ENCODE peak calls at places on chromosomes 16 and 17, in four cellular contexts. Z is IMR-90, B is K562, H is GM12878. O is an unnamed sample.

GRCh38 chr17:28271431-28271830 is 47.6 kb upstream of the TMEM97 start:
- DNase-seq in B (no peak), H (no peak), Z (no peak), O (no peak)

GRCh38 chr17:32299579-32300158 is 34.0 kb downstream of the RHBDL3 start:
- DNase-seq in B (no peak), Z (no peak), H (no peak), O (no peak)

GRCh38 chr17:72119963-72120877 is 600 bp upstream of the SOX9 start:
- DNase-seq in H (no peak), B (no peak), Z (peak; percentile 91), O (no peak)

GRCh38 chr17:6066183-6066948 is 3.8 kb upstream of the WSCD1 start:
- DNase-seq in H (no peak), B (no peak), Z (no peak), O (no peak)

GRCh38 chr16:83692224-83692623 is 115.6 kb upstream of the HSBP1 start:
- DNase-seq in B (no peak), H (no peak), Z (no peak), O (no peak)

GRCh38 chr16:588639-588888 is 1.3 kb upstream of the RAB40C start:
- DNase-seq in H (no peak), Z (peak; percentile 80), B (peak; percentile 54), O (peak; percentile 69)

GRCh38 chr17:17491546-17491988 is 4.6 kb downstream of the RASD1 start:
- DNase-seq in H (no peak), Z (no peak), B (no peak), O (no peak)

GRCh38 chr17:70464995-70465394 is 295.7 kb downstream of the KCNJ2 start:
- DNase-seq in Z (no peak), H (no peak), B (no peak), O (no peak)

GRCh38 chr17:8162997-8163977 is 539 bp upstream of the VAMP2 start:
- DNase-seq in B (no peak), Z (no peak), H (no peak), O (peak; percentile 29)

GRCh38 chr17:12665263-12666210 is at the start of gene MYOCD:
- DNase-seq in B (no peak), Z (peak; percentile 71), H (no peak), O (no peak)

GRCh38 chr16:29989111-29989858 is 6.1 kb downstream of the HIRIP3 start:
- DNase-seq in Z (no peak), H (no peak), B (no peak), O (no peak)

GRCh38 chr17:69173118-69173517 is 31.4 kb upstream of the ABCA6 start:
- DNase-seq in B (no peak), Z (no peak), H (no peak), O (no peak)

GRCh38 chr17:69175262-69175811 is 33.6 kb upstream of the ABCA6 start:
- DNase-seq in B (no peak), Z (no peak), H (no peak), O (no peak)

GRCh38 chr17:69175812-69176517 is 34.3 kb upstream of the ABCA6 start:
- DNase-seq in B (no peak), Z (peak; percentile 79), H (no peak), O (peak; percentile 42)

GRCh38 chr17:69166957-69167356 is 25.3 kb upstream of the ABCA6 start:
- DNase-seq in Z (no peak), B (no peak), H (no peak), O (no peak)

DNA sequence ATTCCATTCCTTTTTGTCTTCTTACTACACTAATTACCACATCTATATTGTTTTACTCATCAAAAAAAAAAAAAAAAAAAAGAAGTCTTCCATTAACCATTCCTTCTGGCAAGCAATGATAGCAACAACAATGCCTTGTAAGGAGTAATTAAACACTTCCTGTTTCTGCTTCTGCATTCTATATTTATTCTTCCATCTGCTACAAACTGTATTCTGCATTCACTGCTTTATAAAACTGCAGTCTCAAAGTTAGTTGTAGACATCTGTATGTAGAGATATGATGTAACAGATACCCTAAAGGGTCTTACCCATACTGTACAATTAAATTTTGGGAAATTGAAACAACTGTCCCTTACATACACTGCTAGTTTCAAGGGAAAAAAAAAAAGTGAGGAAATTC is 28.7 kb upstream of the ABCA6 start:
- DNase-seq in Z (no peak), B (peak; percentile 9), H (no peak), O (peak; percentile 56)
- H3K27ac ChIP-seq in Z (no peak overlapping the region), B (peak overlapping the region; percentile 54), H (no peak overlapping the region), O (no peak overlapping the region)

GRCh38 chr16:68395806-68396205 is 52.5 kb downstream of the SMPD3 start:
- DNase-seq in Z (no peak), B (no peak), H (no peak), O (no peak)
- TF ChIP-seq FOS in Z (no peak), B (no peak), H (no peak), O (no peak)

GRCh38 chr17:83096401-83097220 is 17.2 kb downstream of the METRNL start:
- DNase-seq in Z (no peak), H (no peak), B (no peak), O (no peak)
- H3K27ac ChIP-seq in Z (no peak overlapping the region), H (no peak overlapping the region), B (no peak overlapping the region), O (no peak overlapping the region)

GRCh38 chr16:90044111-90044551 is 24.9 kb upstream of the DBNDD1 start:
- DNase-seq in B (peak; percentile 41), H (no peak), Z (no peak), O (no peak)
- TF ChIP-seq FOS in B (no peak), H (no peak), Z (no peak), O (no peak)

GRCh38 chr17:40098846-40099626 is 1.4 kb downstream of the NR1D1 start:
- DNase-seq in B (peak; percentile 97), H (peak; percentile 97), Z (peak; percentile 98), O (peak; percentile 97)

GRCh38 chr17:40095356-40095943 is 4.9 kb downstream of the NR1D1 start:
- DNase-seq in B (no peak), H (no peak), Z (no peak), O (no peak)

GRCh38 chr17:40095944-40096791 is 4.2 kb downstream of the NR1D1 start:
- DNase-seq in Z (peak; percentile 19), H (peak; percentile 99), B (no peak), O (no peak)

GRCh38 chr17:40097931-40098845 is 2.2 kb downstream of the NR1D1 start:
- DNase-seq in B (peak; percentile 39), H (no peak), Z (no peak), O (peak; percentile 27)

GRCh38 chr17:40097087-40097486 is 3.3 kb downstream of the NR1D1 start:
- DNase-seq in H (no peak), Z (no peak), B (no peak), O (no peak)
- H3K27ac ChIP-seq in H (peak overlapping the region; percentile 83), Z (no peak overlapping the region), B (peak overlapping the region; percentile 100), O (no peak overlapping the region)

GRCh38 chr17:42744283-42744805 is 496 bp downstream of the EZH1 start:
- DNase-seq in H (peak; percentile 16), Z (peak; percentile 41), B (no peak), O (no peak)
- TF ChIP-seq FOS in H (no peak), Z (no peak), B (no peak), O (no peak)

GRCh38 chr16:71288890-71289731 is at the start of gene CMTR2:
- DNase-seq in Z (peak; percentile 97), B (peak; percentile 96), H (peak; percentile 86), O (peak; percentile 96)

GRCh38 chr16:71287454-71287853 is 1.7 kb downstream of the CMTR2 start:
- DNase-seq in H (no peak), Z (no peak), B (no peak), O (no peak)

GRCh38 chr16:71288570-71288889 is 672 bp downstream of the CMTR2 start:
- DNase-seq in H (no peak), B (no peak), Z (peak; percentile 10), O (no peak)

GRCh38 chr16:71287903-71288302 is 1.3 kb downstream of the CMTR2 start:
- DNase-seq in B (no peak), H (no peak), Z (no peak), O (no peak)

DNA sequence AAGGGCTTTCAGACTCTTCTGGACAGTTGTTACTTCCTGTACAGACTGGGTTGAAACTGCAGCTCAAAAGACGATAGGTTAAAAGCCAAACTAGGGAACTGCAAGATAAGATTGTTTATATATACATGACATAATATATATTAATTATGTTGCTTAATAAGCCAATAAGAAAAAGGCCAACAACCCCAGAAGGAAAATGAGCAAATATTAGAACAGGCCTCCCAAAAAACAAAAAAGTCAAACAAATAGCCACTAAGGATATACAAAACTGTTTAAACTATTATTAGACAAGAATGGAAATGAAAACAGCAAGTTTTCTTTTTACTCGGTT is 495 bp upstream of the CMTR2 start:
- DNase-seq in H (no peak), B (no peak), Z (no peak), O (no peak)
- H3K27ac ChIP-seq in H (peak overlapping the region; percentile 88), B (peak overlapping the region; percentile 88), Z (peak overlapping the region; percentile 42), O (no peak overlapping the region)

GRCh38 chr16:31332544-31332943 is 22.4 kb upstream of the ITGAX start:
- DNase-seq in H (no peak), B (no peak), Z (no peak), O (no peak)

GRCh38 chr16:31330553-31330890 is 24.5 kb upstream of the ITGAX start:
- DNase-seq in Z (no peak), B (no peak), H (no peak), O (no peak)

GRCh38 chr16:31329671-31330552 is 25.1 kb upstream of the ITGAX start:
- DNase-seq in B (no peak), H (no peak), Z (no peak), O (no peak)

GRCh38 chr16:31331807-31332301 is 23.1 kb upstream of the ITGAX start:
- DNase-seq in Z (no peak), H (no peak), B (no peak), O (no peak)

GRCh38 chr16:31331141-31331764 is 23.7 kb upstream of the ITGAX start:
- DNase-seq in B (no peak), Z (no peak), H (no peak), O (no peak)
- TF ChIP-seq FOS in B (no peak), Z (no peak), H (no peak), O (no peak)

GRCh38 chr17:44919411-44919810 is 4.1 kb upstream of the GFAP start:
- DNase-seq in B (no peak), Z (no peak), H (no peak), O (no peak)
- H3K27ac ChIP-seq in B (no peak overlapping the region), Z (no peak overlapping the region), H (no peak overlapping the region), O (no peak overlapping the region)

O was measured in endothelial cell of umbilical vein.